ENCODE peak calls at places on chromosomes 3 and 15, in six cellular contexts. V is A172, U is Caco-2, M is thoracic aorta, A is tibial artery, O is right cardiac atrium. I is an unnamed sample.

GRCh38 chr3:11464356-11464755 is 179.4 kb downstream of the VGLL4 start:
- DNase-seq in V (no peak), U (no peak), M (no peak), A (no peak), O (no peak), I (no peak)

GRCh38 chr15:59830143-59830542 is 141.0 kb upstream of the BNIP2 start:
- DNase-seq in V (no peak), U (no peak), M (no peak), A (no peak), O (no peak), I (no peak)

GRCh38 chr3:128382221-128382807 is 84.4 kb downstream of the DNAJB8 start:
- DNase-seq in V (no peak), U (no peak), M (no peak), A (peak), O (peak), I (no peak)

GRCh38 chr3:102229062-102229655 is 205.7 kb upstream of the ZPLD1 start:
- DNase-seq in V (peak), U (peak), M (peak), A (peak), O (peak), I (peak)

GRCh38 chr3:172629470-172629869 is 81.4 kb downstream of the NCEH1 start:
- DNase-seq in V (peak), U (no peak), M (no peak), A (no peak), O (no peak), I (peak)

GRCh38 chr3:125141596-125142417 is 70.7 kb downstream of the SLC12A8 start:
- DNase-seq in V (no peak), U (no peak), M (no peak), A (peak), O (peak), I (no peak)

GRCh38 chr15:83602021-83602420 is 51.9 kb upstream of the ADAMTSL3 start:
- DNase-seq in V (peak), U (no peak), M (no peak), A (no peak), O (no peak), I (no peak)

GRCh38 chr15:31262143-31262530 is 64.5 kb upstream of the KLF13 start:
- DNase-seq in V (no peak), U (peak), M (no peak), A (peak), O (no peak), I (no peak)

GRCh38 chr3:458614-459375 is 262.2 kb downstream of the CHL1 start:
- DNase-seq in V (no peak), U (no peak), M (no peak), A (no peak), O (no peak), I (no peak)

GRCh38 chr3:126106336-126107202 is 22.6 kb upstream of the SLC41A3 start:
- DNase-seq in V (no peak), U (no peak), M (no peak), A (peak), O (no peak), I (no peak)

GRCh38 chr15:65406402-65407000 is 16.2 kb downstream of the IGDCC4 start:
- DNase-seq in V (no peak), U (no peak), M (no peak), A (no peak), O (no peak), I (no peak)

GRCh38 chr3:26989042-26989441 is 366.5 kb downstream of the LRRC3B start:
- DNase-seq in V (no peak), U (no peak), M (no peak), A (no peak), O (no peak), I (no peak)

GRCh38 chr3:28118087-28118486 is 123.3 kb upstream of the CMC1 start:
- DNase-seq in V (no peak), U (no peak), M (no peak), A (no peak), O (no peak), I (no peak)

GRCh38 chr15:72201346-72202029 is 3.9 kb upstream of the GRAMD2A start:
- DNase-seq in V (no peak), U (no peak), M (no peak), A (no peak), O (no peak), I (no peak)

GRCh38 chr15:27990411-27991338 is 108.4 kb downstream of the OCA2 start:
- DNase-seq in V (no peak), U (no peak), M (no peak), A (no peak), O (no peak), I (no peak)

GRCh38 chr3:192816274-192816853 is 89.0 kb upstream of the FGF12 start:
- DNase-seq in V (peak), U (no peak), M (no peak), A (no peak), O (no peak), I (peak)